ENCODE peak calls at places on chromosomes 2 and 18, in six cellular contexts. U is spleen, X is stomach, I is H1, V is transverse colon, C is GM12891. K is an unnamed sample.

GRCh38 chr18:22318745-22319407 is 98.8 kb downstream of the CTAGE1 start:
- DNase-seq in U (no peak), X (no peak), I (no peak), V (no peak), C (no peak), K (no peak)

GRCh38 chr2:150619607-150620330 is 132.3 kb upstream of the RND3 start:
- DNase-seq in U (no peak), X (no peak), I (no peak), V (no peak), C (no peak), K (no peak)

GRCh38 chr18:65435529-65435928 is 315.3 kb upstream of the CDH7 start:
- DNase-seq in U (no peak), X (no peak), I (no peak), V (no peak), C (no peak), K (no peak)

GRCh38 chr2:29518988-29519925 is 402.1 kb downstream of the ALK start:
- DNase-seq in U (no peak), X (no peak), I (no peak), V (no peak), C (no peak), K (no peak)

GRCh38 chr2:104790901-104791495 is 62.9 kb upstream of the POU3F3 start:
- DNase-seq in U (no peak), X (no peak), I (no peak), V (no peak), C (no peak), K (no peak)

GRCh38 chr2:37916512-37917082 is 8.5 kb upstream of the RMDN2 start:
- DNase-seq in U (no peak), X (no peak), I (no peak), V (peak), C (no peak), K (no peak)

GRCh38 chr2:132559921-132560320 is 110.1 kb downstream of the LYPD1 start:
- DNase-seq in U (no peak), X (no peak), I (no peak), V (no peak), C (no peak), K (no peak)

GRCh38 chr2:176779917-176780316 is 432.7 kb upstream of the HNRNPA3 start:
- DNase-seq in U (no peak), X (no peak), I (no peak), V (no peak), C (no peak), K (no peak)

GRCh38 chr2:201698588-201699226 is at the start of gene MPP4:
- DNase-seq in U (no peak), X (no peak), I (no peak), V (no peak), C (no peak), K (no peak)

GRCh38 chr18:62497171-62497783 is 25.5 kb upstream of the ZCCHC2 start:
- DNase-seq in U (no peak), X (no peak), I (no peak), V (no peak), C (no peak), K (no peak)

GRCh38 chr18:36821681-36822080 is 7.1 kb downstream of the TPGS2 start:
- DNase-seq in U (no peak), X (no peak), I (no peak), V (no peak), C (no peak), K (no peak)

GRCh38 chr2:150168596-150168995 is 318.9 kb downstream of the RND3 start:
- DNase-seq in U (no peak), X (no peak), I (no peak), V (no peak), C (no peak), K (no peak)

GRCh38 chr18:57438669-57439616 is 3.8 kb downstream of the ONECUT2 start:
- DNase-seq in U (no peak), X (no peak), I (no peak), V (no peak), C (no peak), K (no peak)

GRCh38 chr2:139465789-139466188 is 685.6 kb upstream of the NXPH2 start:
- DNase-seq in U (no peak), X (no peak), I (no peak), V (no peak), C (no peak), K (no peak)

GRCh38 chr2:168935810-168936581 is 34.9 kb downstream of the G6PC2 start:
- DNase-seq in U (no peak), X (no peak), I (no peak), V (no peak), C (no peak), K (no peak)

GRCh38 chr2:66926594-66927112 is 470.5 kb upstream of the ETAA1 start:
- DNase-seq in U (no peak), X (no peak), I (no peak), V (no peak), C (no peak), K (no peak)

GRCh38 chr2:237259201-237259600 is 154.8 kb downstream of the COL6A3 start:
- DNase-seq in U (no peak), X (no peak), I (no peak), V (no peak), C (no peak), K (no peak)

GRCh38 chr2:59276033-59276432 is 1034.9 kb upstream of the FANCL start:
- DNase-seq in U (no peak), X (no peak), I (peak), V (no peak), C (no peak), K (no peak)

GRCh38 chr2:96089356-96090180 is 26.8 kb downstream of the ADRA2B start:
- DNase-seq in U (peak), X (peak), I (peak), V (no peak), C (no peak), K (no peak)

GRCh38 chr2:129806985-129807384 is 172.5 kb upstream of the RAB6C start:
- DNase-seq in U (no peak), X (no peak), I (no peak), V (no peak), C (no peak), K (no peak)

GRCh38 chr2:239025951-239026461 is 178.1 kb downstream of the TWIST2 start:
- DNase-seq in U (peak), X (no peak), I (no peak), V (no peak), C (no peak), K (no peak)

GRCh38 chr2:163812926-163813520 is 77.2 kb upstream of the FIGN start:
- DNase-seq in U (no peak), X (no peak), I (no peak), V (no peak), C (no peak), K (no peak)

GRCh38 chr2:64414736-64415435 is 39.1 kb upstream of the LGALSL start:
- DNase-seq in U (no peak), X (no peak), I (no peak), V (no peak), C (no peak), K (no peak)

GRCh38 chr2:112156152-112156986 is 18.2 kb downstream of the FBLN7 start:
- DNase-seq in U (no peak), X (no peak), I (no peak), V (no peak), C (no peak), K (no peak)

GRCh38 chr2:57893800-57894199 is 152.8 kb upstream of the VRK2 start:
- DNase-seq in U (no peak), X (no peak), I (no peak), V (no peak), C (no peak), K (no peak)

GRCh38 chr2:3656762-3657691 is 973 bp upstream of the ALLC start:
- DNase-seq in U (no peak), X (no peak), I (no peak), V (no peak), C (no peak), K (no peak)

GRCh38 chr2:109237792-109238191 is 108.8 kb downstream of the SH3RF3 start:
- DNase-seq in U (no peak), X (no peak), I (no peak), V (no peak), C (no peak), K (no peak)

GRCh38 chr18:22067109-22067508 is 102.3 kb upstream of the GATA6 start:
- DNase-seq in U (no peak), X (no peak), I (no peak), V (no peak), C (no peak), K (no peak)

GRCh38 chr18:21599585-21600525 is 649 bp downstream of the ESCO1 start:
- DNase-seq in U (peak), X (peak), I (peak), V (peak), C (peak), K (peak)

GRCh38 chr2:127985026-127985734 is 42.7 kb downstream of the SAP130 start:
- DNase-seq in U (no peak), X (no peak), I (no peak), V (no peak), C (no peak), K (no peak)

GRCh38 chr2:215635788-215636139 is 199.9 kb upstream of the FN1 start:
- DNase-seq in U (no peak), X (no peak), I (no peak), V (no peak), C (no peak), K (no peak)

GRCh38 chr2:154240921-154241379 is 369.2 kb downstream of the GALNT13 start:
- DNase-seq in U (peak), X (no peak), I (peak), V (no peak), C (no peak), K (no peak)

GRCh38 chr2:71882949-71883472 is 264.7 kb downstream of the CYP26B1 start:
- DNase-seq in U (peak), X (peak), I (no peak), V (peak), C (no peak), K (no peak)

DNA sequence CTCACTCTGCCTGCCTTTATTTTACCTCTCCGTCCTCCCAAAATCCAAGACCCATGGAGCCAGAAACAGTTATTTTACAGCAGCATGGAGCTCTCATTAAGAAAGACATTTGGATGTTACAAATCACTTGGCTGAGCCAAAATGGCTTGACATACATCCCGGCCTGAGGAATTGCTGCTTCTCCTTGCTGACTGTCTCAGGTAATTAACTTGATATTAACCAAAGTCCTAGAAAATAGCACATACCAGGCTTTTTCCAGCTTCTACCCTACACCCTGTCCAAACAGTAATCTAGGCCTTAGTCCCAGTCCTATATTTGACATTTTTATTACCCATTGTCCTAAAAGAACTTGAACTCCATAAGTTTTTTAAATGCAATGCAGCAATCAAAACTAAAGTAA is 205.0 kb downstream of the TMX3 start:
- DNase-seq in U (no peak), X (no peak), I (no peak), V (no peak), C (no peak), K (no peak)
- TF ChIP-seq POLR2AphosphoS5 in U (no peak), X (no peak), I (no peak), V (no peak), C (no peak), K (no peak)

GRCh38 chr2:24489465-24489864 is 1.6 kb upstream of the NCOA1 start:
- DNase-seq in U (no peak), X (no peak), I (peak), V (no peak), C (no peak), K (no peak)

GRCh38 chr2:24492283-24493272 is 1.5 kb downstream of the NCOA1 start:
- DNase-seq in U (no peak), X (no peak), I (no peak), V (peak), C (no peak), K (no peak)

GRCh38 chr2:24489942-24490673 is 946 bp upstream of the NCOA1 start:
- DNase-seq in U (no peak), X (no peak), I (peak), V (peak), C (no peak), K (no peak)

GRCh38 chr2:24491626-24492282 is 700 bp downstream of the NCOA1 start:
- DNase-seq in U (peak), X (peak), I (peak), V (peak), C (peak), K (peak)

GRCh38 chr2:24490674-24491625 is at the start of gene NCOA1:
- DNase-seq in U (peak), X (peak), I (peak), V (peak), C (peak), K (peak)
- TF ChIP-seq POLR2A in U (no peak), X (no peak), I (no peak), V (no peak), C (peak), K (peak)

GRCh38 chr2:60531638-60532216 is 21.7 kb downstream of the BCL11A start:
- DNase-seq in U (no peak), X (no peak), I (peak), V (peak), C (no peak), K (no peak)
- TF ChIP-seq POLR2AphosphoS5 in U (no peak), X (no peak), I (no peak), V (no peak), C (no peak), K (no peak)

GRCh38 chr2:85826990-85827878 is 61.6 kb downstream of the ST3GAL5 start:
- DNase-seq in U (peak), X (peak), I (peak), V (peak), C (peak), K (peak)
- TF ChIP-seq POLR2A in U (no peak), X (no peak), I (no peak), V (no peak), C (no peak), K (no peak)

DNA sequence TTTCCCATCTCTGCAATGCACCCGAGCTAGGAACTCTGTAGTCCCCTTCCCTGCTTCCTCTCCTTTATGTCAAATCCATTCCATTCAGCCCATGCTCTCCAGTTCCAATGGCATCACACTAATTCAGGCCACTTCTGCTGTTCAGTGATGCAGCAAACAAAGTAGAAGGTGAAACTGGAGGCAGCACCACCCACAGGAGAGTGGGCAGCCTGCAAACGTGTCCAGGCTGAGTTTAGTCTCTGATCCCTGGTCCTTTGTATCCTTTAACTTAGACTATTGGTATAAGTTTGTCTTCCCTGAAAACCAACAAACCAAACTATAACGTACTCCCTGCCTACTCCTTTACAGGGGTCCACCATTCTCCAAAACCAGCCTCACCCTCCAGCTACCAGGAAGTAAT is 14.7 kb upstream of the KCTD1 start:
- DNase-seq in U (no peak), X (no peak), I (no peak), V (no peak), C (no peak), K (no peak)
- TF ChIP-seq POLR2AphosphoS5 in U (no peak), X (no peak), I (no peak), V (no peak), C (no peak), K (no peak)

GRCh38 chr2:172927381-172928357 is 148.0 kb upstream of the MAP3K20 start:
- DNase-seq in U (no peak), X (peak), I (no peak), V (no peak), C (no peak), K (no peak)
- TF ChIP-seq POLR2A in U (no peak), X (no peak), I (no peak), V (no peak), C (no peak), K (no peak)

GRCh38 chr2:99488999-99489757 is 639 bp downstream of the REV1 start:
- DNase-seq in U (peak), X (peak), I (peak), V (peak), C (peak), K (peak)

GRCh38 chr2:99487906-99488305 is 1.9 kb downstream of the REV1 start:
- DNase-seq in U (no peak), X (no peak), I (no peak), V (no peak), C (no peak), K (no peak)

GRCh38 chr2:99488587-99488998 is 1.2 kb downstream of the REV1 start:
- DNase-seq in U (no peak), X (no peak), I (no peak), V (peak), C (no peak), K (no peak)

GRCh38 chr2:99490088-99491065 is 560 bp upstream of the REV1 start:
- DNase-seq in U (peak), X (peak), I (peak), V (peak), C (peak), K (peak)

GRCh38 chr2:99489758-99490087 is at the start of gene REV1:
- DNase-seq in U (no peak), X (no peak), I (no peak), V (no peak), C (no peak), K (no peak)
- TF ChIP-seq POLR2AphosphoS5 in U (peak), X (peak), I (no peak), V (peak), C (peak), K (no peak)

GRCh38 chr2:23926750-23927627 is at the start of gene ATAD2B:
- DNase-seq in U (peak), X (peak), I (peak), V (peak), C (peak), K (peak)
- TF ChIP-seq POLR2A in U (peak), X (no peak), I (peak), V (peak), C (peak), K (peak)

DNA sequence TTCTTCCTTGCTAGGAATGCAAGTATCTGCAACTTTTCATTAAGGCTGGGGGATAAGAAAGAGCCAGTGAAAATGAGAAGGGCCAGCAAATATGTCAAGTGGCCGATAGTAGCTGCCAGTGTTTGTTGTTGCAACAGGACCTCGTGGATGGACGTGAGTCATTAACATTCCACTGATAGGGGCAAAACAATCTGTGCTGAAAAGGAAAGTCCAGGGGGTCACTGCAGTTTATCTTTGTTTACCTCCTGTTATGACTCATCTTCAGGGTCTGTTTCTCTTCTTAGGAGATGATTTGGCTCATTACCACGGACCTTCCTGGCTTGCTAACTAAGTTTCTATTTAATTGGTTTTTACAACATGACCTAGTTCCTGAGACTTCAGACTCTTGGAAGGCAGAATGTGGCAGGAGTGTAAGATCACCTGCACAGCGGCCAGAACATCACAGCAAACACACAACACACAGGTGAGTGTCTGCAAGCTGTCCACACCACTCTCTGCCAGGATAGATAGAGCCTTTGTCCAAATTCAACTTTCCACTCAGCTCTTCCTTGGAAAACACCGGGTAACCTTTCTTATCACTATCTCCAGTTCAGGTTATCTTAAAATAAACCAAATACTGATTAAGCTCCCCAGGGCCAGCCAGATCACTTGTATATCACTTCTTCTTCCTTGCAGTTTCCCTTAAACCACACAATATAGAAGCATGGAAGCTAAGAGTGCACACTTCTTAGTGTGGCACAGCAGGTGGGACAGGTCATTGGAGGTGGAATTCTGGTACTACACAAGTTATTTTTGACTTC is 157.5 kb upstream of the LMAN1 start:
- DNase-seq in U (no peak), X (no peak), I (no peak), V (peak), C (no peak), K (no peak)
- TF ChIP-seq POLR2AphosphoS5 in U (peak), X (peak), I (no peak), V (peak), C (no peak), K (no peak)

DNA sequence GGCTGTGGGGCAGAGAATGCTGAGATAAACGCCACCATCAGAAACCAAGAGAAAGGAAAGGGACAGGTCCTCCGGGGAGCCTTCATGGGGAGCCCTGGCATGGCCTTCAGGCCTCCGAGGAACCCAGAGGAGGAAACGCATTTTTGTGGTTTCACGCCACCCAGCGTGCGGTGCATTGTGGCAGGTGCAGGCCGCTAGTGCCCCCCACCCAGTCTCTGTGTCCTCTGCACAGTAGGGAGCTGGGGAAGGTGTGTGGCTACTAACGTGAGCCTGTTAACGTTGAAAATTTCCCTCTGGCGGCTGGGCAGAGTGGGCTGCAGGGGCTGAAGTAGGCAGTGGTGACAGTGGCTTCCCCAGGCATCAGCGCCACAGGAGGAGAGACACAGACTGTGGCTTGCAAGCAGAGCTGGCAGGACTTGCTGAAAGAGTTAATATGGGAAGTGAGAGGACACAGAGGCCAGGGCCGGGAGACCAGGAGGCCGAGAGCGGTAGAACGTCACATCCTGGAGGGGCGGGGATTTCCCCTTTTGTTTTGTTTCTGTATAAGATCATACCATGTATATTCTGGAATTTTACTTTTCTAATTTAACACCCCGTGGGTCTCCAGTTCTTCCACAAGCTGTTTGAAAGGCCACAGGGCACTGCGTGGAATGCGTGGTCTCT is 166.9 kb downstream of the GBX2 start:
- DNase-seq in U (peak), X (no peak), I (no peak), V (no peak), C (no peak), K (no peak)
- TF ChIP-seq POLR2A in U (no peak), X (no peak), I (no peak), V (no peak), C (no peak), K (no peak)